ENCODE peak calls at places on chromosomes 16 and 17, in ten cellular contexts. X is upper lobe of left lung, N is suprapubic skin, B is GM23338, G is spleen, W is transverse colon, M is stomach, I is HCT116, O is sigmoid colon, D is K562. Y is an unnamed sample.
A peak's percentile ranks its signal among the peaks of the same experiment; 100 is the strongest.

GRCh38 chr17:31313982-31314787 is at the start of gene EVI2B:
- DNase-seq in B (no peak), I (no peak), D (peak; percentile 11), X (peak; percentile 35), O (no peak), N (no peak), M (no peak), G (no peak), W (no peak), Y (no peak)

GRCh38 chr17:75633484-75634375 is 496 bp downstream of the SMIM5 start:
- DNase-seq in M (peak; percentile 94), B (peak; percentile 97), D (peak; percentile 91), O (peak; percentile 95), G (peak; percentile 88), I (peak; percentile 80), X (peak; percentile 92), N (peak; percentile 95), W (peak; percentile 92), Y (peak; percentile 94)

GRCh38 chr17:76237859-76238313 is 2.4 kb downstream of the RNF157 start:
- DNase-seq in W (peak; percentile 62), O (peak; percentile 8), N (no peak), M (no peak), G (no peak), I (no peak), X (no peak), B (no peak), D (no peak), Y (peak; percentile 12)

GRCh38 chr16:89406277-89406888 is 84.0 kb downstream of the ANKRD11 start:
- DNase-seq in D (no peak), O (no peak), G (no peak), B (no peak), I (no peak), X (no peak), W (no peak), M (no peak), N (no peak), Y (no peak)

GRCh38 chr16:23679274-23679985 is 741 bp downstream of the PLK1 start:
- DNase-seq in W (peak; percentile 56), M (no peak), X (peak; percentile 49), B (peak; percentile 77), D (peak; percentile 91), O (no peak), N (no peak), I (no peak), G (peak; percentile 80), Y (no peak)

GRCh38 chr16:88376053-88376834 is 6.5 kb upstream of the ZNF469 start:
- DNase-seq in O (peak; percentile 52), N (no peak), M (no peak), G (peak; percentile 38), X (no peak), D (no peak), B (no peak), I (no peak), W (no peak), Y (no peak)

GRCh38 chr17:39080416-39081179 is 70.8 kb downstream of the PLXDC1 start:
- DNase-seq in D (no peak), G (no peak), O (peak; percentile 76), N (no peak), W (peak; percentile 18), I (no peak), M (no peak), X (no peak), B (no peak), Y (no peak)

GRCh38 chr16:86222965-86223551 is 287.3 kb upstream of the FOXF1 start:
- DNase-seq in W (no peak), N (no peak), O (peak; percentile 61), I (no peak), X (no peak), G (no peak), M (peak; percentile 23), D (no peak), B (no peak), Y (no peak)

GRCh38 chr16:3413730-3414379 is 12.8 kb downstream of the ZNF174 start:
- DNase-seq in D (no peak), I (no peak), O (no peak), G (no peak), B (peak; percentile 55), M (no peak), W (no peak), X (no peak), N (no peak), Y (no peak)

GRCh38 chr17:42878123-42878880 is 22.3 kb upstream of the G6PC1 start:
- DNase-seq in X (no peak), G (no peak), I (no peak), B (peak; percentile 92), W (peak; percentile 60), N (no peak), M (peak; percentile 81), D (no peak), O (no peak), Y (no peak)

GRCh38 chr16:70591609-70592008 is 54.8 kb upstream of the IL34 start:
- DNase-seq in M (no peak), N (no peak), I (no peak), X (no peak), B (no peak), D (no peak), O (no peak), G (no peak), W (no peak), Y (no peak)

GRCh38 chr16:70590722-70591438 is 55.5 kb upstream of the IL34 start:
- DNase-seq in G (no peak), D (no peak), M (no peak), N (no peak), I (no peak), W (no peak), X (no peak), O (no peak), B (no peak), Y (no peak)

GRCh38 chr16:70589998-70590471 is 56.3 kb upstream of the IL34 start:
- DNase-seq in W (no peak), O (peak; percentile 77), I (no peak), G (no peak), B (peak; percentile 45), X (no peak), N (no peak), D (no peak), M (no peak), Y (no peak)

GRCh38 chr16:70586731-70587130 is 59.6 kb upstream of the IL34 start:
- DNase-seq in M (no peak), I (no peak), B (no peak), W (no peak), X (no peak), N (no peak), G (no peak), D (no peak), O (no peak), Y (no peak)

GRCh38 chr16:70588565-70588964 is 57.8 kb upstream of the IL34 start:
- DNase-seq in M (no peak), W (no peak), D (no peak), X (no peak), N (no peak), O (no peak), B (no peak), G (no peak), I (no peak), Y (no peak)
- TF ChIP-seq POLR2AphosphoS5 in M (no peak), W (no peak), D (no peak), X (no peak), N (no peak), O (no peak), B (no peak), G (no peak), I (no peak), Y (no peak)

GRCh38 chr16:54166342-54166865 is 120.2 kb downstream of the IRX3 start:
- DNase-seq in G (no peak), X (no peak), M (no peak), D (no peak), O (no peak), N (peak; percentile 15), W (no peak), I (no peak), B (no peak), Y (no peak)
- TF ChIP-seq CTCF in G (no peak), X (no peak), M (no peak), D (no peak), O (no peak), N (no peak), W (no peak), I (no peak), B (no peak), Y (no peak)

GRCh38 chr16:50598256-50598894 is 50.2 kb downstream of the NKD1 start:
- DNase-seq in I (no peak), M (peak; percentile 61), N (no peak), B (no peak), X (no peak), G (no peak), D (no peak), W (no peak), O (no peak), Y (no peak)

GRCh38 chr16:50598936-50599361 is 50.8 kb downstream of the NKD1 start:
- DNase-seq in B (no peak), G (peak; percentile 50), O (no peak), D (no peak), W (no peak), X (no peak), I (no peak), M (no peak), N (no peak), Y (no peak)

GRCh38 chr16:50597563-50598255 is 49.5 kb downstream of the NKD1 start:
- DNase-seq in X (no peak), B (no peak), D (no peak), O (no peak), W (no peak), G (peak; percentile 56), N (no peak), M (no peak), I (no peak), Y (no peak)

GRCh38 chr16:50600582-50601283 is 52.5 kb downstream of the NKD1 start:
- DNase-seq in G (no peak), W (no peak), X (no peak), O (no peak), I (no peak), M (no peak), B (no peak), N (no peak), D (no peak), Y (no peak)

DNA sequence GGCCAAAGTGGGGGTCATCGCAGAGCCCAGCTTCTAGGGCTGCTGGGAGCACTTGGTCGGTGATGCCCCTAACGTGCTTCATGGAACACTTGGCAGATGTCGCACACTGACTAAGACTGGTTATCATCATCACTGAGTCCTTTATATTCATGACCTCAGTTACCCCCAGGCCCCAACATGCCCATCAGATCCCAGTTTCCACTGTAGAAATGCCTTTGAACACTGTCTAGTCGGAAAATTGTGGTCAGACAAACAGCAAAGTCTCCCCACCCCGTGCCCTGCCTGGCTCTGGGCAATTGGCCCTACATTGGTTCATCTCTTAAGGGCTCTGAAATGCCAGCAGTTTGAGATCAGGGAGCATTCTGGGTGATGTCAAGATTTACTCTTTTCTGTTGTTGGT is 51.3 kb downstream of the NKD1 start:
- DNase-seq in I (no peak), W (no peak), D (no peak), O (no peak), M (no peak), N (no peak), B (no peak), X (no peak), G (no peak), Y (no peak)
- H3K4me1 ChIP-seq in I (peaks cover 21% of the 10 kb centered on the region), W (peaks cover 29% of the 10 kb centered on the region), D (no peaks in the 10 kb centered on the region), O (no peaks in the 10 kb centered on the region), M (peaks cover 30% of the 10 kb centered on the region), N (peaks cover 37% of the 10 kb centered on the region), B (no peaks in the 10 kb centered on the region), X (peaks cover 14% of the 10 kb centered on the region), G (no peaks in the 10 kb centered on the region), Y (peaks cover 12% of the 10 kb centered on the region)

DNA sequence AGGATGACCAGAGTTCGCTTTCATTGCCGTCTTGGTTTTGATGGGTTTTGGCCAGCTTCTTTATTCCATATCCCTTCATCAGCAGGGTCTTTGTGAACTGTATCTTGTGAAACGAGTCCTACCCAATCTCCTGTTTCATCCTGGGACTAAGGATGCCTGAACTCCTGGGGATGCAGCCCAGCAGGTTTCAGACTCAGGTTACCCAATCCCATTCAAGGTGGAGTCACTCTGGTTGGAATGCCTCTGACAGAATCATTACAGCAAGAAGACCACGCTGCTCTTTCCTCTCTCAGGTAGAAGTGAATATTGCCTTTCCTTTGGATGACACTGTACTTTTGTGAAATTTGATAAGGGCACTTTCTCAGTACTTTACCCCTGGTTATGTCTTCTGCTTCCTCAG is 98.1 kb downstream of the CDH11 start:
- DNase-seq in M (no peak), D (no peak), O (no peak), B (no peak), N (no peak), G (no peak), W (no peak), I (no peak), X (no peak), Y (no peak)
- TF ChIP-seq POLR2AphosphoS5 in M (no peak), D (no peak), O (no peak), B (no peak), N (no peak), G (no peak), W (no peak), I (no peak), X (no peak), Y (no peak)